ENCODE peak calls at places on chromosomes 13 and 19, in six cellular contexts. S, Y, Z, D, J and P are unnamed samples.

GRCh38 chr19:39341122-39341719 is 1.0 kb upstream of the SAMD4B start:
- DNase-seq in S (no peak), Y (no peak), Z (peak), D (no peak), J (no peak), P (peak)

GRCh38 chr19:45900661-45901431 is 1.6 kb downstream of the MYPOP start:
- DNase-seq in S (no peak), Y (no peak), Z (no peak), D (no peak), J (no peak), P (no peak)

GRCh38 chr19:8510589-8511115 is 3.3 kb downstream of the ZNF414 start:
- DNase-seq in S (no peak), Y (no peak), Z (no peak), D (no peak), J (no peak), P (no peak)

GRCh38 chr19:48623556-48624066 is 4.3 kb downstream of the SPHK2 start:
- DNase-seq in S (no peak), Y (no peak), Z (no peak), D (no peak), J (no peak), P (no peak)

GRCh38 chr13:108070925-108071324 is 144.4 kb downstream of the LIG4 start:
- DNase-seq in S (no peak), Y (no peak), Z (no peak), D (no peak), J (no peak), P (no peak)

GRCh38 chr19:38635483-38636399 is 11.7 kb upstream of the ACTN4 start:
- DNase-seq in S (no peak), Y (no peak), Z (no peak), D (no peak), J (no peak), P (no peak)

GRCh38 chr13:38376551-38376950 is 26.9 kb downstream of the UFM1 start:
- DNase-seq in S (no peak), Y (no peak), Z (no peak), D (no peak), J (no peak), P (no peak)

GRCh38 chr13:98534821-98535220 is 42.1 kb downstream of the STK24 start:
- DNase-seq in S (no peak), Y (no peak), Z (no peak), D (no peak), J (no peak), P (no peak)

GRCh38 chr13:109871018-109871370 is 84.6 kb upstream of the IRS2 start:
- DNase-seq in S (no peak), Y (no peak), Z (no peak), D (no peak), J (no peak), P (no peak)

DNA sequence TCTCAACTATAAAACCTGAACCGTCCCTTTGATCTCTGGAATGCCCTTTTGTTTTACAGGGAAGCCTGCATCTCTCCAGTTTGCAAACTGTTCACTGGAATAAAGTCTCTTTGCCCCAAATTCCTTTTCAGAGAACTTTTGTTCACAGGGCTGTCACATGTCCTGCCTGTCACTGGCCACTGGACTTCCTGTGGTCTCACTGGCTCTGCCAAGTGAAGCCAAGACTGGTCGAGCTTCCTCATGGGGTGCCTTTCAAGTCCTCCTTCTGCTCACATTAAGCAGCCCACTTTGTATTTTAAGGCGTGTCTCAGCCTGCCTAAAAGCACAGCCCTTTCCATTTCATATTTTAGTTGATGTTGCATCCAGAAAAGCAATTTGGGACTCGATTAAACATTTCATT is 215.7 kb downstream of the KATNAL1 start:
- DNase-seq in S (no peak), Y (no peak), Z (no peak), D (no peak), J (no peak), P (no peak)
- TF ChIP-seq MAX in S (no peak), Y (no peak), Z (no peak), D (no peak), J (no peak), P (no peak)

DNA sequence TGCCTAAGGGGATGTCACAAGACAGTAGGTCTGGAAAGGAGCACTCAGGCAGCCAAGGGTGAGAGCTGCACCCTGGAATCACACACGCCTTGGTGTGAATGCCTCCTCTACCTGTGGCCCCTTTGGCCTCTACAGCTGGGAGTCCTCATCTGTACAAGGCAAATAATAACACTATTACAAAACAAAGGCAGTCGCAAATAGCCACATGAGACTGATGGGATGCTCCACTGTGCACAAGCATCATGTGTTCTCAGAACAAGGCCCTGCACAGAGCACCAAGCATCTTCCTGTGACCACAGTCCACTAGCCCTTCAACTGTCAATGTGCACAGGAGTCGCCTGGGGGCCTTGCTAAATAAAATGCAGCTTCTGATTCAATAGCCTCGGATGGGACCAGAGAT is 44.6 kb upstream of the HNRNPA1L2 start:
- DNase-seq in S (no peak), Y (no peak), Z (no peak), D (no peak), J (no peak), P (no peak)
- TF ChIP-seq CTCF in S (no peak), Y (no peak), Z (no peak), D (no peak), J (no peak), P (no peak)

GRCh38 chr13:91139232-91139631 is 208.3 kb upstream of the MIR17HG start:
- DNase-seq in S (no peak), Y (no peak), Z (no peak), D (no peak), J (no peak), P (no peak)

GRCh38 chr13:91144054-91144453 is 203.4 kb upstream of the MIR17HG start:
- DNase-seq in S (no peak), Y (no peak), Z (no peak), D (no peak), J (no peak), P (peak)

GRCh38 chr13:91142572-91142971 is 204.9 kb upstream of the MIR17HG start:
- DNase-seq in S (no peak), Y (no peak), Z (no peak), D (no peak), J (no peak), P (no peak)

GRCh38 chr13:91145806-91146205 is 201.7 kb upstream of the MIR17HG start:
- DNase-seq in S (no peak), Y (no peak), Z (no peak), D (no peak), J (no peak), P (no peak)

DNA sequence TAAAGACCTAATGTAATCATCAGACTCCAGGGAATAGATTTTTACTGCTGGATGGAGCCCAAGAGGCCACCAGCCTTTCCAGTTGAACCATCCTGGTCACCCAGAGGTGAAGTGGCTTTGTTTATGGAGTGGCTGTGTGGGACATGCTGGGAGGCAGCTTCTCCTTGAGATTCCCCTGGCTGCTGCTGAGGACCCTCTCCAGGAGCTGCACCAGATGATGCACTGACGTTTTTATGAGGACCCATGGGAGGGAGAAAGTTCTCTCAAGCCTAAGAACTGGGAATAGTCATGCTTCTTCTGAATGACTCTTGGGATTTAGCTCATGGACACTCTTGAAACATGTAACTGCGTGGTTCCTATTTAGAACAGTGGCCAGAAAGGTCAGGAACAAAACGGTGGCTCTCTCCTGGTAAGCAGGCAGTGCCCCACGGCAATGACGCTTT is 205.8 kb upstream of the MIR17HG start:
- DNase-seq in S (no peak), Y (no peak), Z (no peak), D (no peak), J (no peak), P (no peak)
- TF ChIP-seq MYC in S (no peak), Y (no peak), Z (no peak), D (no peak), J (no peak), P (no peak)

DNA sequence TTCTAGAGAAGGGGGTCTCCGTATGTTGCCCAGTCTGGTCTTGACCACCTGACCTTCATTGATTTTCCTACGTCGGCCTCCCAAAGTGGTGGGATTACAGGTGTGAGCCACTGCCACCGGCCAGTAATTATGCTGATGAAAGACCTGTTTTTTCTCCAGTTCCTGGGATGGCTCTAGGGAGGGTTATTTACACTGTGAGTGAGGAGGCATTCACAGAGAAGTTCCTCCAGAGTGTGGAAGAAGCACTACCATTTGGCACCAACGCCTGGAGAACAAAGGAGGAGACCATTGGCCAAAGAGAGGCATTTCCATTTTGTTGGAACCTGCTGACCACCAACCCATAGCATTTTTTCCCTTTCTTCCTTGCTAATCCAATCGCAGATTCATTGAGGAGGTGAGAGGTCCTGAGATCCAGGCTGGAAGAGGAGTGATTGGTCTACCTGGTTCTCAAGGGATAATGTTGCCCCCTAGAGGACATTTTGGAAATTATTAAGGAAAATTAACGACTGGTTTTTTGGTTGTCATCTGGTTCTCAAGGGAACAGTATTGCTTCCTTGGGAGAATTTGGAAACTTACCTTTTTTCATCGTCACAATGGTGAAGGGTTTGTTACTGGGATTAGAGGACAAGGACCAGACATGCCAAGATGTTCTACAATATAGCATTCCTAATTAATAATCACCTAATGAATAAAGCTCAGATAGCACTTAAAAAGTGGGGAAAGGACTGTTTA is 5.5 kb upstream of the SAE1 start:
- DNase-seq in S (peak), Y (peak), Z (peak), D (peak), J (no peak), P (peak)
- TF ChIP-seq MAX in S (no peak), Y (no peak), Z (no peak), D (no peak), J (no peak), P (peak)

GRCh38 chr13:112885782-112886268 is 83.2 kb upstream of the MCF2L start:
- DNase-seq in S (peak), Y (peak), Z (peak), D (peak), J (no peak), P (no peak)
- TF ChIP-seq CTCF in S (no peak), Y (no peak), Z (no peak), D (no peak), J (no peak), P (no peak)

GRCh38 chr13:48511621-48512232 is 21.2 kb downstream of the RCBTB2 start:
- DNase-seq in S (no peak), Y (no peak), Z (no peak), D (peak), J (no peak), P (no peak)
- TF ChIP-seq MYC in S (no peak), Y (no peak), Z (no peak), D (no peak), J (no peak), P (peak)